ENCODE peak calls at places on chromosomes 4 and X, in six cellular contexts. D is endothelial cell of umbilical vein, U is suprapubic skin, A is HCT116, L is breast epithelium, C is transverse colon. V is an unnamed sample.

GRCh38 chr4:110540606-110541440 is 64.9 kb downstream of the ENPEP start:
- DNase-seq in D (peak; percentile 94), U (no peak), A (no peak), L (no peak), C (no peak), V (no peak)

GRCh38 chr4:18250564-18250963 is 229.0 kb upstream of the LCORL start:
- DNase-seq in D (no peak), U (no peak), A (no peak), L (no peak), C (no peak), V (no peak)

GRCh38 chrX:115266300-115266699 is 23.2 kb upstream of the LUZP4 start:
- DNase-seq in D (no peak), U (no peak), A (no peak), L (no peak), C (no peak), V (no peak)

GRCh38 chrX:136627381-136627780 is 20.6 kb upstream of the CD40LG start:
- DNase-seq in D (no peak), U (no peak), A (no peak), L (no peak), C (no peak), V (no peak)

GRCh38 chr4:145042601-145043000 is 55.4 kb downstream of the ANAPC10 start:
- DNase-seq in D (no peak), U (no peak), A (no peak), L (no peak), C (no peak), V (no peak)

GRCh38 chr4:138828926-138829325 is 186.7 kb upstream of the NOCT start:
- DNase-seq in D (no peak), U (no peak), A (no peak), L (no peak), C (no peak), V (no peak)

GRCh38 chr4:8163436-8164193 is 5.0 kb upstream of the ABLIM2 start:
- DNase-seq in D (no peak), U (no peak), A (no peak), L (no peak), C (no peak), V (no peak)

GRCh38 chr4:95049838-95050237 is 292.1 kb downstream of the BMPR1B start:
- DNase-seq in D (no peak), U (no peak), A (no peak), L (no peak), C (no peak), V (no peak)

GRCh38 chr4:146159384-146160058 is 16.0 kb upstream of the LSM6 start:
- DNase-seq in D (no peak), U (no peak), A (no peak), L (no peak), C (no peak), V (no peak)

GRCh38 chrX:13330446-13330845 is 10.6 kb upstream of the ATXN3L start:
- DNase-seq in D (no peak), U (no peak), A (no peak), L (no peak), C (no peak), V (no peak)

GRCh38 chr4:76307670-76308014 is 1.1 kb downstream of the STBD1 start:
- DNase-seq in D (no peak), U (no peak), A (no peak), L (no peak), C (peak; percentile 57), V (no peak)

GRCh38 chrX:21738145-21738949 is 19.6 kb downstream of the SMPX start:
- DNase-seq in D (no peak), U (no peak), A (no peak), L (no peak), C (no peak), V (no peak)

GRCh38 chr4:151356510-151356909 is 31.1 kb upstream of the SH3D19 start:
- DNase-seq in D (peak; percentile 7), U (no peak), A (peak; percentile 23), L (no peak), C (no peak), V (no peak)

GRCh38 chrX:1597345-1598020 is 6.1 kb downstream of the AKAP17A start:
- DNase-seq in D (no peak), U (peak; percentile 76), A (no peak), L (no peak), C (no peak), V (no peak)

GRCh38 chr4:150139297-150139696 is 61.1 kb downstream of the DCLK2 start:
- DNase-seq in D (no peak), U (no peak), A (no peak), L (no peak), C (no peak), V (no peak)

GRCh38 chr4:88728146-88728545 is 30.5 kb upstream of the NAP1L5 start:
- DNase-seq in D (no peak), U (no peak), A (no peak), L (no peak), C (no peak), V (no peak)

GRCh38 chrX:93538575-93538974 is 134.8 kb downstream of the NAP1L3 start:
- DNase-seq in D (no peak), U (no peak), A (no peak), L (no peak), C (no peak), V (no peak)

GRCh38 chrX:140756948-140757347 is 47.4 kb downstream of the LINC00632 start:
- DNase-seq in D (no peak), U (no peak), A (no peak), L (no peak), C (no peak), V (no peak)

GRCh38 chr4:123444298-123444731 is 47.7 kb downstream of the SPRY1 start:
- DNase-seq in D (peak; percentile 75), U (no peak), A (no peak), L (no peak), C (peak; percentile 55), V (no peak)

GRCh38 chr4:87251104-87251503 is 30.7 kb upstream of the KLHL8 start:
- DNase-seq in D (peak; percentile 42), U (no peak), A (no peak), L (no peak), C (peak; percentile 25), V (peak; percentile 66)
- H3K27ac ChIP-seq in D (no peak overlapping the region), U (no peak overlapping the region), A (no peak overlapping the region), L (no peak overlapping the region), C (no peak overlapping the region), V (no peak overlapping the region)

GRCh38 chr4:140110542-140110941 is 43.4 kb downstream of the MAML3 start:
- DNase-seq in D (no peak), U (no peak), A (no peak), L (no peak), C (no peak), V (no peak)

GRCh38 chr4:140115140-140115539 is 38.8 kb downstream of the MAML3 start:
- DNase-seq in D (no peak), U (no peak), A (no peak), L (no peak), C (no peak), V (no peak)

GRCh38 chr4:140109626-140110213 is 44.3 kb downstream of the MAML3 start:
- DNase-seq in D (no peak), U (no peak), A (no peak), L (no peak), C (no peak), V (no peak)

GRCh38 chr4:140113653-140114052 is 40.3 kb downstream of the MAML3 start:
- DNase-seq in D (no peak), U (no peak), A (no peak), L (no peak), C (no peak), V (no peak)

GRCh38 chr4:140112576-140112975 is 41.4 kb downstream of the MAML3 start:
- DNase-seq in D (no peak), U (no peak), A (no peak), L (no peak), C (no peak), V (no peak)
- H3K4me3 ChIP-seq in D (no peak overlapping the region), U (no peak overlapping the region), A (no peak overlapping the region), L (no peak overlapping the region), C (no peak overlapping the region), V (no peak overlapping the region)

DNA sequence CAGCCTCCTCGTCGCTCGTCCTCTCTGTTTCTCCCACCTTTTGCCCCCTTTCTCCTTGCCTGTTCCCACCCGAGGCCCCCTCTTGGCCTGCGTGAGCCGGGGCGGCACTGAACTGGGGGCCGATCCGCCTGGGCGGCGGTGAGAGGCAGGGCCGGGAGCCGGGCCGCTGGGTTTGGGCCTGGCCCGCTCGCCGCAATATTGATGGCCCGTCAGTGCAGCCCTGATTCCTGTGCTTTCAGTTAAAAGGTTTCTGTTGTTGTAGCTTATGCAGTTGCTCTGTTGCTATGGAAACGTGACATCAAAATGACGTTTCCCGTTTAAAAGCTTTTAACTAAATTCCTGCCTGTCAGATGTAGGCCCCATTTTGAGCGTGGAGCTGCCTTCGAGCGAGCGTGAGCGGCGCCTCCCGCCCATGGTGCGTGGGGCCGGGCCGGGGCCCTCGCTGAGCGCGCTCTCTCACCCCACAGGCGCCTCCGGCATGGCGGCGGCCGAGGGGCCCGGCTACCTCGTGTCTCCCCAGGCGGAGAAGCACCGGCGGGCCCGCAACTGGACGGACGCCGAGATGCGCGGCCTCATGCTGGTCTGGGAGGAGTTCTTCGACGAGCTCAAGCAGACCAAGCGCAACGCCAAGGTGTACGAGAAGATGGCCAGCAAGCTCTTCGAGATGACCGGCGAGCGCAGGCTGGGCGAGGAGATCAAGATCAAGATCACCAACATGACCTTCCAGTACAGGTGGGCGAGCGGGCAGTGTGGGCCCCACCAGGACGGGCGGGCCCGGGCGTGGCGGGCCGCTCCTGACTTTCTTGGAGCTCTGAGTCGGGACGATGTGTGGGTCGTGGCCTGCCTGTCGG is at the start of gene MSANTD1:
- DNase-seq in D (no peak), U (no peak), A (no peak), L (no peak), C (no peak), V (no peak)
- TF ChIP-seq POLR2AphosphoS5 in D (no peak), U (no peak), A (no peak), L (no peak), C (no peak), V (no peak)

GRCh38 chr4:1852904-1853623 is 2.9 kb downstream of the LETM1 start:
- DNase-seq in D (no peak), U (no peak), A (no peak), L (no peak), C (peak; percentile 71), V (no peak)
- H3K27ac ChIP-seq in D (no peak overlapping the region), U (no peak overlapping the region), A (peak overlapping the region; percentile 13), L (no peak overlapping the region), C (peak overlapping the region; percentile 71), V (no peak overlapping the region)

GRCh38 chrX:72271091-72271490 is 6.0 kb downstream of the RPS4X start:
- DNase-seq in D (no peak), U (no peak), A (no peak), L (no peak), C (no peak), V (no peak)
- H3K4me3 ChIP-seq in D (no peak overlapping the region), U (no peak overlapping the region), A (no peak overlapping the region), L (no peak overlapping the region), C (no peak overlapping the region), V (no peak overlapping the region)

V was measured in prostate gland.